ENCODE peak calls at places on chromosome 1, in eight cellular contexts. Q is thoracic aorta, J is ascending aorta, R is cardiac fibroblast, D is omental fat pad, O is adrenal gland, S is astrocyte, P is AG04450. M is an unnamed sample.

GRCh38 chr1:20351911-20352675 is 61.4 kb downstream of the VWA5B1 start:
- DNase-seq in D (no peak), R (no peak), J (no peak), O (no peak), P (no peak), Q (no peak), S (no peak), M (no peak)

GRCh38 chr1:168774241-168774640 is 45.2 kb upstream of the DPT start:
- DNase-seq in P (no peak), O (no peak), R (peak; percentile 15), Q (no peak), D (no peak), S (peak; percentile 52), J (no peak), M (no peak)

GRCh38 chr1:33185541-33185940 is 3.7 kb upstream of the TRIM62 start:
- DNase-seq in S (no peak), Q (no peak), P (no peak), D (no peak), O (no peak), J (no peak), R (no peak), M (no peak)

GRCh38 chr1:40929145-40929544 is 50.4 kb upstream of the CTPS1 start:
- DNase-seq in Q (no peak), P (no peak), R (peak; percentile 57), D (no peak), S (no peak), J (no peak), O (no peak), M (no peak)

GRCh38 chr1:200245492-200245891 is 164.3 kb downstream of the ZNF281 start:
- DNase-seq in J (no peak), O (no peak), S (no peak), D (no peak), P (no peak), Q (no peak), R (peak; percentile 67), M (no peak)

GRCh38 chr1:199752688-199753027 is 274.9 kb upstream of the NR5A2 start:
- DNase-seq in D (no peak), J (no peak), O (no peak), Q (no peak), R (no peak), P (no peak), S (no peak), M (no peak)

GRCh38 chr1:103435443-103435842 is 90.1 kb upstream of the RNPC3 start:
- DNase-seq in S (no peak), P (no peak), R (no peak), Q (no peak), D (no peak), J (no peak), O (no peak), M (no peak)

GRCh38 chr1:164759945-164760584 is 201.1 kb downstream of the PBX1 start:
- DNase-seq in S (no peak), Q (no peak), R (no peak), D (no peak), O (no peak), P (no peak), J (no peak), M (no peak)

GRCh38 chr1:29786791-29787732 is 550.7 kb downstream of the PTPRU start:
- DNase-seq in R (no peak), S (no peak), D (no peak), O (no peak), P (no peak), Q (no peak), J (no peak), M (peak; percentile 8)

GRCh38 chr1:177432897-177433296 is 262.1 kb downstream of the BRINP2 start:
- DNase-seq in R (peak; percentile 29), S (no peak), D (no peak), Q (no peak), O (no peak), J (no peak), P (no peak), M (no peak)

GRCh38 chr1:234400773-234401172 is 27.5 kb downstream of the COA6 start:
- DNase-seq in Q (no peak), S (no peak), J (no peak), O (no peak), P (no peak), R (peak; percentile 4), D (no peak), M (peak; percentile 36)

GRCh38 chr1:20962576-20963258 is 175.6 kb upstream of the HP1BP3 start:
- DNase-seq in S (no peak), P (no peak), O (no peak), R (no peak), Q (no peak), D (no peak), J (no peak), M (no peak)

GRCh38 chr1:116409751-116410182 is 36.7 kb downstream of the ATP1A1 start:
- DNase-seq in D (no peak), J (no peak), P (no peak), S (no peak), Q (no peak), R (peak; percentile 25), O (peak; percentile 45), M (no peak)

GRCh38 chr1:228410015-228410414 is 3.4 kb upstream of the TRIM11 start:
- DNase-seq in O (peak; percentile 70), P (no peak), D (no peak), J (no peak), R (peak; percentile 57), S (no peak), Q (no peak), M (no peak)

GRCh38 chr1:235072096-235072495 is 56.5 kb downstream of the TOMM20 start:
- DNase-seq in J (no peak), P (no peak), R (no peak), S (no peak), D (no peak), O (no peak), Q (no peak), M (no peak)

GRCh38 chr1:207581496-207582168 is 63.3 kb upstream of the CR1L start:
- DNase-seq in P (no peak), O (no peak), R (no peak), D (no peak), Q (no peak), S (no peak), J (no peak), M (no peak)

GRCh38 chr1:207578796-207579435 is 66.0 kb upstream of the CR1L start:
- DNase-seq in R (no peak), J (no peak), P (no peak), S (no peak), D (no peak), O (no peak), Q (no peak), M (no peak)

DNA sequence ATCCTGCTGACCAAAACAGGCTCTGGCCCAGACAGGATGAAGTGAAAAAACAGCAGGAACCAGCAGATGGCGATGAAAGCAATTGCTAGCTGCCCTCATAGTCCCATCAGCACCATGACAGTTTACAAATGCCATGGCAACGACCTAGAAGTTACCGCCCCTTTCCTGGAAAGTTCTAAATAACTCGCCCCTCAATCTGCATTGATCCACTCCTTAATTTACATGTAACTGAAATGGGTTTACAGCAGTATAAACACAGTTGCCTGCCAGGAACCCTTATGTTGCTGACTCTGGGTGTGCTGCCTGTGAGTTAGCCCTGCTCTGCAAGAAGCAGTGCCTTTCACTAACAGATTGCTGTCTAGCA is 65.5 kb upstream of the CR1L start:
- DNase-seq in O (peak; percentile 62), J (no peak), Q (no peak), R (peak; percentile 77), P (peak; percentile 8), D (no peak), S (peak; percentile 30), M (peak; percentile 30)
- TF ChIP-seq CTCF in O (peak; percentile 63), J (peak; percentile 33), Q (peak; percentile 14), R (peak; percentile 66), P (peak; percentile 58), D (no peak), S (peak; percentile 50), M (peak; percentile 47)

GRCh38 chr1:179599623-179600249 is 8.1 kb downstream of the TDRD5 start:
- DNase-seq in P (no peak), S (peak; percentile 14), Q (no peak), J (no peak), O (no peak), D (no peak), R (peak; percentile 52), M (no peak)
- TF ChIP-seq CTCF in P (peak; percentile 39), S (peak; percentile 50), Q (peak; percentile 20), J (peak; percentile 31), O (peak; percentile 37), D (no peak), R (peak; percentile 36), M (peak; percentile 11)

GRCh38 chr1:8814870-8815269 is 2.6 kb downstream of the RERE start:
- DNase-seq in J (no peak), Q (no peak), P (no peak), R (no peak), O (no peak), S (no peak), D (no peak), M (no peak)
- TF ChIP-seq CTCF in J (no peak), Q (no peak), P (no peak), R (no peak), O (no peak), S (no peak), D (no peak), M (peak; percentile 14)

GRCh38 chr1:26694597-26695416 is 1.0 kb upstream of the ARID1A start:
- DNase-seq in S (no peak), D (no peak), J (no peak), Q (no peak), R (no peak), P (no peak), O (no peak), M (no peak)

GRCh38 chr1:26696191-26696644 is 403 bp downstream of the ARID1A start:
- DNase-seq in R (no peak), Q (no peak), P (no peak), D (no peak), O (no peak), S (no peak), J (no peak), M (no peak)

GRCh38 chr1:26696645-26697440 is 1.0 kb downstream of the ARID1A start:
- DNase-seq in P (no peak), O (peak; percentile 42), S (no peak), D (no peak), J (no peak), R (no peak), Q (no peak), M (peak; percentile 53)

GRCh38 chr1:26694185-26694572 is 1.6 kb upstream of the ARID1A start:
- DNase-seq in P (no peak), J (no peak), D (no peak), R (no peak), S (no peak), O (peak; percentile 14), Q (no peak), M (no peak)

GRCh38 chr1:26695417-26696190 is at the start of gene ARID1A:
- DNase-seq in J (peak; percentile 86), Q (peak; percentile 74), P (peak; percentile 96), S (peak; percentile 97), O (peak; percentile 95), R (peak; percentile 98), D (peak; percentile 72), M (peak; percentile 86)
- TF ChIP-seq CTCF in J (no peak), Q (no peak), P (peak; percentile 6), S (no peak), O (no peak), R (no peak), D (no peak), M (no peak)